ENCODE peak calls at places on chromosomes 12 and 14, in ten cellular contexts. One of them, this sample, is unnamed.

GRCh38 chr12:75816892-75817291 is 214.7 kb downstream of the PHLDA1 start:
- DNase-seq in neuronal stem cell: no peak
- DNase-seq in ovary: no peak
- DNase-seq in neural progenitor cell: no peak
- DNase-seq in PC-3: peak
- DNase-seq in GM10248: no peak
- DNase-seq in stomach: no peak
- DNase-seq in GM03348: peak
- DNase-seq in HL-60: no peak
- DNase-seq in T follicular helper cell: no peak
- DNase-seq in this sample: no peak

GRCh38 chr12:98754095-98754494 is 109.0 kb downstream of the APAF1 start:
- DNase-seq in neuronal stem cell: no peak
- DNase-seq in ovary: no peak
- DNase-seq in neural progenitor cell: no peak
- DNase-seq in PC-3: peak
- DNase-seq in GM10248: peak
- DNase-seq in stomach: no peak
- DNase-seq in GM03348: peak
- DNase-seq in HL-60: no peak
- DNase-seq in T follicular helper cell: no peak
- DNase-seq in this sample: no peak

GRCh38 chr12:108477881-108478259 is 37.2 kb upstream of the FICD start:
- DNase-seq in neuronal stem cell: no peak
- DNase-seq in ovary: no peak
- DNase-seq in neural progenitor cell: no peak
- DNase-seq in PC-3: no peak
- DNase-seq in GM10248: no peak
- DNase-seq in stomach: no peak
- DNase-seq in GM03348: no peak
- DNase-seq in HL-60: no peak
- DNase-seq in T follicular helper cell: no peak
- DNase-seq in this sample: no peak

GRCh38 chr14:72738181-72738611 is 155.7 kb downstream of the DPF3 start:
- DNase-seq in neuronal stem cell: no peak
- DNase-seq in ovary: no peak
- DNase-seq in neural progenitor cell: no peak
- DNase-seq in PC-3: no peak
- DNase-seq in GM10248: no peak
- DNase-seq in stomach: peak
- DNase-seq in GM03348: peak
- DNase-seq in HL-60: no peak
- DNase-seq in T follicular helper cell: no peak
- DNase-seq in this sample: no peak

GRCh38 chr12:132404956-132405741 is 75.8 kb upstream of the GALNT9 start:
- DNase-seq in neuronal stem cell: no peak
- DNase-seq in ovary: no peak
- DNase-seq in neural progenitor cell: no peak
- DNase-seq in PC-3: no peak
- DNase-seq in GM10248: no peak
- DNase-seq in stomach: no peak
- DNase-seq in GM03348: no peak
- DNase-seq in HL-60: no peak
- DNase-seq in T follicular helper cell: no peak
- DNase-seq in this sample: no peak

GRCh38 chr14:61525293-61526011 is 169.9 kb upstream of the HIF1A start:
- DNase-seq in neuronal stem cell: no peak
- DNase-seq in ovary: peak
- DNase-seq in neural progenitor cell: no peak
- DNase-seq in PC-3: peak
- DNase-seq in GM10248: peak
- DNase-seq in stomach: peak
- DNase-seq in GM03348: no peak
- DNase-seq in HL-60: peak
- DNase-seq in T follicular helper cell: peak
- DNase-seq in this sample: no peak

GRCh38 chr12:116319851-116320621 is 42.5 kb upstream of the MED13L start:
- DNase-seq in neuronal stem cell: no peak
- DNase-seq in ovary: peak
- DNase-seq in neural progenitor cell: no peak
- DNase-seq in PC-3: peak
- DNase-seq in GM10248: no peak
- DNase-seq in stomach: no peak
- DNase-seq in GM03348: peak
- DNase-seq in HL-60: no peak
- DNase-seq in T follicular helper cell: no peak
- DNase-seq in this sample: no peak

GRCh38 chr14:61388173-61388975 is 67.0 kb downstream of the PRKCH start:
- DNase-seq in neuronal stem cell: no peak
- DNase-seq in ovary: no peak
- DNase-seq in neural progenitor cell: no peak
- DNase-seq in PC-3: peak
- DNase-seq in GM10248: peak
- DNase-seq in stomach: no peak
- DNase-seq in GM03348: peak
- DNase-seq in HL-60: no peak
- DNase-seq in T follicular helper cell: no peak
- DNase-seq in this sample: no peak

GRCh38 chr14:59407246-59407615 is 57.9 kb downstream of the GPR135 start:
- DNase-seq in neuronal stem cell: no peak
- DNase-seq in ovary: no peak
- DNase-seq in neural progenitor cell: no peak
- DNase-seq in PC-3: peak
- DNase-seq in GM10248: no peak
- DNase-seq in stomach: no peak
- DNase-seq in GM03348: peak
- DNase-seq in HL-60: no peak
- DNase-seq in T follicular helper cell: no peak
- DNase-seq in this sample: no peak

GRCh38 chr14:77832301-77832700 is 32.4 kb downstream of the ADCK1 start:
- DNase-seq in neuronal stem cell: no peak
- DNase-seq in ovary: no peak
- DNase-seq in neural progenitor cell: no peak
- DNase-seq in PC-3: no peak
- DNase-seq in GM10248: no peak
- DNase-seq in stomach: no peak
- DNase-seq in GM03348: no peak
- DNase-seq in HL-60: no peak
- DNase-seq in T follicular helper cell: no peak
- DNase-seq in this sample: no peak

GRCh38 chr14:99424306-99424877 is 56.3 kb downstream of the SETD3 start:
- DNase-seq in neuronal stem cell: no peak
- DNase-seq in ovary: no peak
- DNase-seq in neural progenitor cell: no peak
- DNase-seq in PC-3: no peak
- DNase-seq in GM10248: no peak
- DNase-seq in stomach: no peak
- DNase-seq in GM03348: no peak
- DNase-seq in HL-60: no peak
- DNase-seq in T follicular helper cell: no peak
- DNase-seq in this sample: no peak

GRCh38 chr14:94562019-94562418 is 777 bp downstream of the SERPINA4 start:
- DNase-seq in neuronal stem cell: no peak
- DNase-seq in ovary: no peak
- DNase-seq in neural progenitor cell: no peak
- DNase-seq in PC-3: no peak
- DNase-seq in GM10248: no peak
- DNase-seq in stomach: no peak
- DNase-seq in GM03348: no peak
- DNase-seq in HL-60: no peak
- DNase-seq in T follicular helper cell: no peak
- DNase-seq in this sample: no peak

GRCh38 chr12:114760151-114760877 is 76.3 kb upstream of the TBX3 start:
- DNase-seq in neuronal stem cell: no peak
- DNase-seq in ovary: no peak
- DNase-seq in neural progenitor cell: no peak
- DNase-seq in PC-3: peak
- DNase-seq in GM10248: no peak
- DNase-seq in stomach: no peak
- DNase-seq in GM03348: no peak
- DNase-seq in HL-60: no peak
- DNase-seq in T follicular helper cell: no peak
- DNase-seq in this sample: no peak

GRCh38 chr12:58034712-58035111 is 93.3 kb downstream of the ATP23 start:
- DNase-seq in neuronal stem cell: no peak
- DNase-seq in ovary: no peak
- DNase-seq in neural progenitor cell: no peak
- DNase-seq in PC-3: peak
- DNase-seq in GM10248: no peak
- DNase-seq in stomach: no peak
- DNase-seq in GM03348: no peak
- DNase-seq in HL-60: no peak
- DNase-seq in T follicular helper cell: no peak
- DNase-seq in this sample: no peak

GRCh38 chr14:23359167-23359626 is 5.8 kb downstream of the EFS start:
- DNase-seq in neuronal stem cell: no peak
- DNase-seq in ovary: no peak
- DNase-seq in neural progenitor cell: no peak
- DNase-seq in PC-3: no peak
- DNase-seq in GM10248: no peak
- DNase-seq in stomach: no peak
- DNase-seq in GM03348: no peak
- DNase-seq in HL-60: no peak
- DNase-seq in T follicular helper cell: no peak
- DNase-seq in this sample: no peak

GRCh38 chr14:102591372-102591943 is 991 bp upstream of the RCOR1 start:
- DNase-seq in neuronal stem cell: no peak
- DNase-seq in ovary: peak
- DNase-seq in neural progenitor cell: peak
- DNase-seq in PC-3: no peak
- DNase-seq in GM10248: no peak
- DNase-seq in stomach: peak
- DNase-seq in GM03348: peak
- DNase-seq in HL-60: no peak
- DNase-seq in T follicular helper cell: peak
- DNase-seq in this sample: peak

GRCh38 chr12:105986779-105987686 is 151.7 kb downstream of the NUAK1 start:
- DNase-seq in neuronal stem cell: no peak
- DNase-seq in ovary: no peak
- DNase-seq in neural progenitor cell: no peak
- DNase-seq in PC-3: no peak
- DNase-seq in GM10248: no peak
- DNase-seq in stomach: no peak
- DNase-seq in GM03348: peak
- DNase-seq in HL-60: no peak
- DNase-seq in T follicular helper cell: no peak
- DNase-seq in this sample: no peak

GRCh38 chr12:16323010-16323409 is 24.4 kb upstream of the MGST1 start:
- DNase-seq in neuronal stem cell: no peak
- DNase-seq in ovary: no peak
- DNase-seq in neural progenitor cell: no peak
- DNase-seq in PC-3: peak
- DNase-seq in GM10248: no peak
- DNase-seq in stomach: no peak
- DNase-seq in GM03348: peak
- DNase-seq in HL-60: no peak
- DNase-seq in T follicular helper cell: no peak
- DNase-seq in this sample: no peak

GRCh38 chr14:106848330-106849121 is 1322.1 kb downstream of the TMEM121 start:
- DNase-seq in neuronal stem cell: no peak
- DNase-seq in ovary: no peak
- DNase-seq in neural progenitor cell: no peak
- DNase-seq in PC-3: peak
- DNase-seq in GM10248: peak
- DNase-seq in stomach: no peak
- DNase-seq in GM03348: no peak
- DNase-seq in HL-60: no peak
- DNase-seq in T follicular helper cell: no peak
- DNase-seq in this sample: no peak

GRCh38 chr12:19546027-19546426 is 106.7 kb downstream of the AEBP2 start:
- DNase-seq in neuronal stem cell: no peak
- DNase-seq in ovary: no peak
- DNase-seq in neural progenitor cell: no peak
- DNase-seq in PC-3: no peak
- DNase-seq in GM10248: no peak
- DNase-seq in stomach: no peak
- DNase-seq in GM03348: peak
- DNase-seq in HL-60: no peak
- DNase-seq in T follicular helper cell: no peak
- DNase-seq in this sample: no peak

GRCh38 chr12:73307260-73307659 is 1035.1 kb downstream of the TRHDE start:
- DNase-seq in neuronal stem cell: no peak
- DNase-seq in ovary: no peak
- DNase-seq in neural progenitor cell: no peak
- DNase-seq in PC-3: no peak
- DNase-seq in GM10248: no peak
- DNase-seq in stomach: no peak
- DNase-seq in GM03348: no peak
- DNase-seq in HL-60: no peak
- DNase-seq in T follicular helper cell: no peak
- DNase-seq in this sample: no peak

GRCh38 chr12:89472508-89472907 is 52.1 kb downstream of the GALNT4 start:
- DNase-seq in neuronal stem cell: no peak
- DNase-seq in ovary: no peak
- DNase-seq in neural progenitor cell: no peak
- DNase-seq in PC-3: peak
- DNase-seq in GM10248: no peak
- DNase-seq in stomach: no peak
- DNase-seq in GM03348: peak
- DNase-seq in HL-60: no peak
- DNase-seq in T follicular helper cell: no peak
- DNase-seq in this sample: no peak

GRCh38 chr12:13071305-13072280 is 27.4 kb downstream of the FAM234B start:
- DNase-seq in neuronal stem cell: no peak
- DNase-seq in ovary: no peak
- DNase-seq in neural progenitor cell: no peak
- DNase-seq in PC-3: no peak
- DNase-seq in GM10248: no peak
- DNase-seq in stomach: no peak
- DNase-seq in GM03348: no peak
- DNase-seq in HL-60: no peak
- DNase-seq in T follicular helper cell: no peak
- DNase-seq in this sample: no peak

GRCh38 chr12:66915312-66915904 is 236.5 kb upstream of the GRIP1 start:
- DNase-seq in neuronal stem cell: peak
- DNase-seq in ovary: no peak
- DNase-seq in neural progenitor cell: peak
- DNase-seq in PC-3: no peak
- DNase-seq in GM10248: no peak
- DNase-seq in stomach: no peak
- DNase-seq in GM03348: no peak
- DNase-seq in HL-60: no peak
- DNase-seq in T follicular helper cell: no peak
- DNase-seq in this sample: no peak

GRCh38 chr12:66735275-66735674 is 56.4 kb upstream of the GRIP1 start:
- DNase-seq in neuronal stem cell: no peak
- DNase-seq in ovary: no peak
- DNase-seq in neural progenitor cell: no peak
- DNase-seq in PC-3: peak
- DNase-seq in GM10248: no peak
- DNase-seq in stomach: no peak
- DNase-seq in GM03348: no peak
- DNase-seq in HL-60: no peak
- DNase-seq in T follicular helper cell: no peak
- DNase-seq in this sample: no peak

GRCh38 chr14:99410019-99410418 is 70.6 kb downstream of the SETD3 start:
- DNase-seq in neuronal stem cell: no peak
- DNase-seq in ovary: no peak
- DNase-seq in neural progenitor cell: no peak
- DNase-seq in PC-3: no peak
- DNase-seq in GM10248: no peak
- DNase-seq in stomach: no peak
- DNase-seq in GM03348: no peak
- DNase-seq in HL-60: no peak
- DNase-seq in T follicular helper cell: no peak
- DNase-seq in this sample: no peak

This sample was measured in nephron progenitor cell.